ENCODE peak calls at places on chromosome 3, in five cellular contexts. One of them, this sample, is unnamed. For H3K9me3, the result is how much of the 10 kb centered on the place peaks cover.

GRCh38 chr3:50215529-50215928 is 10.5 kb downstream of the SLC38A3 start:
- DNase-seq in neuronal stem cell: no peak
- DNase-seq in heart right ventricle: no peak
- DNase-seq in left lung: no peak
- DNase-seq in H1: no peak
- DNase-seq in this sample: no peak

GRCh38 chr3:195754906-195755305 is 34.1 kb downstream of the MUC20 start:
- DNase-seq in neuronal stem cell: no peak
- DNase-seq in H1: no peak
- DNase-seq in heart right ventricle: no peak
- DNase-seq in left lung: peak
- DNase-seq in this sample: no peak

GRCh38 chr3:177602601-177603136 is 405.4 kb upstream of the TBL1XR1 start:
- DNase-seq in neuronal stem cell: no peak
- DNase-seq in H1: no peak
- DNase-seq in heart right ventricle: no peak
- DNase-seq in left lung: no peak
- DNase-seq in this sample: no peak

GRCh38 chr3:19994796-19995195 is 17.3 kb downstream of the PP2D1 start:
- DNase-seq in H1: no peak
- DNase-seq in heart right ventricle: no peak
- DNase-seq in left lung: no peak
- DNase-seq in neuronal stem cell: no peak
- DNase-seq in this sample: no peak

GRCh38 chr3:159865042-159865579 is 123.5 kb upstream of the IL12A start:
- DNase-seq in heart right ventricle: no peak
- DNase-seq in neuronal stem cell: no peak
- DNase-seq in H1: no peak
- DNase-seq in left lung: no peak
- DNase-seq in this sample: no peak

GRCh38 chr3:36653095-36653494 is 111.3 kb downstream of the DCLK3 start:
- DNase-seq in neuronal stem cell: no peak
- DNase-seq in H1: no peak
- DNase-seq in heart right ventricle: no peak
- DNase-seq in left lung: no peak
- DNase-seq in this sample: no peak

GRCh38 chr3:11618897-11619296 is 24.8 kb downstream of the VGLL4 start:
- DNase-seq in left lung: no peak
- DNase-seq in neuronal stem cell: no peak
- DNase-seq in H1: no peak
- DNase-seq in heart right ventricle: no peak
- DNase-seq in this sample: no peak

GRCh38 chr3:140859592-140860336 is 81.9 kb upstream of the SLC25A36 start:
- DNase-seq in neuronal stem cell: no peak
- DNase-seq in H1: no peak
- DNase-seq in heart right ventricle: no peak
- DNase-seq in left lung: no peak
- DNase-seq in this sample: no peak

GRCh38 chr3:46935168-46935858 is 41.2 kb downstream of the CCDC12 start:
- DNase-seq in neuronal stem cell: peak
- DNase-seq in H1: peak
- DNase-seq in heart right ventricle: peak
- DNase-seq in left lung: no peak
- DNase-seq in this sample: peak

GRCh38 chr3:16462679-16463078 is 50.8 kb downstream of the RFTN1 start:
- DNase-seq in heart right ventricle: no peak
- DNase-seq in H1: no peak
- DNase-seq in neuronal stem cell: no peak
- DNase-seq in left lung: no peak
- DNase-seq in this sample: no peak

GRCh38 chr3:111369953-111370352 is 172.0 kb upstream of the CD96 start:
- DNase-seq in H1: no peak
- DNase-seq in heart right ventricle: no peak
- DNase-seq in left lung: no peak
- DNase-seq in neuronal stem cell: no peak
- DNase-seq in this sample: no peak

GRCh38 chr3:72888546-72889309 is 882 bp downstream of the GXYLT2 start:
- DNase-seq in neuronal stem cell: peak
- DNase-seq in left lung: no peak
- DNase-seq in H1: peak
- DNase-seq in heart right ventricle: no peak
- DNase-seq in this sample: no peak

GRCh38 chr3:128294999-128295468 is 141.8 kb downstream of the EEFSEC start:
- DNase-seq in heart right ventricle: no peak
- DNase-seq in neuronal stem cell: no peak
- DNase-seq in H1: no peak
- DNase-seq in left lung: no peak
- DNase-seq in this sample: no peak

GRCh38 chr3:31596176-31596575 is 63.5 kb downstream of the STT3B start:
- DNase-seq in neuronal stem cell: no peak
- DNase-seq in heart right ventricle: no peak
- DNase-seq in H1: no peak
- DNase-seq in left lung: no peak
- DNase-seq in this sample: no peak

GRCh38 chr3:31600435-31600834 is 67.7 kb downstream of the STT3B start:
- DNase-seq in heart right ventricle: no peak
- DNase-seq in left lung: no peak
- DNase-seq in H1: no peak
- DNase-seq in neuronal stem cell: no peak
- DNase-seq in this sample: no peak
- H3K9me3 ChIP-seq in heart right ventricle: under half
- H3K9me3 ChIP-seq in left lung: under half
- H3K9me3 ChIP-seq in H1: under half
- H3K9me3 ChIP-seq in neuronal stem cell: under half
- H3K9me3 ChIP-seq in this sample: under half

DNA sequence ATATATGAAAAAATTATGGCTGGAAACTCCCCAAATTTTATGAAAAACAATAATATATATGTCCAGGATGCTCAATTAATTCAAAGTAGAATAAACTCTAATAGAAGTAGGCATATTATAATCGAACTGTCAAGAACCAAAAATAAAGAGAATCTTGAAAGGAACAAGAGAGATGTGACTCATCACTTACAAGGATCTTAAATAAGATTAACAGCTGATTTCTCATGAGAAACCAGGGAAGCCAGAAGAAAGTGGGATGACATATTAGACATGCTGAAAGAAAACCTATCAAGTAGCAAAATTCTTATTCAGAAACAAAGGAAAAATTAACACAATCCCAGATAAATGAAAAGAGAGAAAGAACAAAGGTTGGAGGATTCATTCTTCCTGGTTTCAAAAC is 66.8 kb downstream of the FAIM start:
- DNase-seq in heart right ventricle: no peak
- DNase-seq in H1: no peak
- DNase-seq in neuronal stem cell: no peak
- DNase-seq in left lung: no peak
- DNase-seq in this sample: no peak
- H3K9me3 ChIP-seq in heart right ventricle: under half
- H3K9me3 ChIP-seq in H1: under half
- H3K9me3 ChIP-seq in neuronal stem cell: under half
- H3K9me3 ChIP-seq in left lung: under half
- H3K9me3 ChIP-seq in this sample: under half

DNA sequence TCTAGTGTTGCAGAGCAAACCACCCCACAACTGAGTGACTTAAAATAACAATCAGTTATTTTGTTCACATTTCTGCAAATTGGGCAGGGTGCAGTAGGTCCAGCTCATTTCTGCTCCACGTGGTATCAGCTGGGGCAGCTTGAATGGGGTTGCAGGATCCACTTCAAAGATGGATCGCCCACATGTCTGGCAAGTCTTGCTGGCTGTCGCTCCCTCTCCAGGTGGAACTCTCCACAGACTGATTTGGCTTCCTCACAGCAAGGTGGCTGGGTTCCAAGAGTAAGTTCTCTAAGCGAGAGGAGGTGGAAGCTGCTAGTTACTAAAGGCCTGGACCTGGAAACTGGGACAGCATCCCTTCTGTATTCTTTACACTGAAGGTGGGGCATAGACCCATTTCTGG is 213.3 kb downstream of the SLC9A9 start:
- DNase-seq in left lung: no peak
- DNase-seq in H1: no peak
- DNase-seq in heart right ventricle: no peak
- DNase-seq in neuronal stem cell: no peak
- DNase-seq in this sample: no peak
- H3K9me3 ChIP-seq in left lung: under half
- H3K9me3 ChIP-seq in H1: under half
- H3K9me3 ChIP-seq in heart right ventricle: under half
- H3K9me3 ChIP-seq in neuronal stem cell: under half
- H3K9me3 ChIP-seq in this sample: under half

DNA sequence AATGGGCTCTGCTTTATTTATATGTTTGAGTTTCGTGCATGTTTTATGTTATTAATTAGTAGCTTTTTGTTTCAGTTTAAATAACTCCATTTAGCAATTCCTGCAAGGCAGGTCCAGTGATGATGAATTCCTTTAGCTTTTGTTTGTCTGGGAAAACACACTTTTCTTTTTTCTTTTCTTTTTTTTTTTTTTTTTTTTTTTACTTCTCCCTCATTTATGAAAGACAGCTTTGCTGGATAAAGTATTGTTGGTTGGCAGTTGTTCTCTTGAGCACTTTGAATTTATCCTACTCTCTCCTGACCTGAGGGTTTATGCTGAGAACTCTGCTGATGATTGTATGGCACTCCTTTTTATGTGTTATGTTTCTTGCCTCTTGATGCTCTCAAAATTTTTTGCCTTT is 35.7 kb downstream of the TMEM39A start:
- DNase-seq in H1: no peak
- DNase-seq in neuronal stem cell: peak
- DNase-seq in left lung: no peak
- DNase-seq in heart right ventricle: no peak
- DNase-seq in this sample: no peak
- H3K9me3 ChIP-seq in H1: under half
- H3K9me3 ChIP-seq in neuronal stem cell: under half
- H3K9me3 ChIP-seq in left lung: under half
- H3K9me3 ChIP-seq in heart right ventricle: half or more
- H3K9me3 ChIP-seq in this sample: under half

DNA sequence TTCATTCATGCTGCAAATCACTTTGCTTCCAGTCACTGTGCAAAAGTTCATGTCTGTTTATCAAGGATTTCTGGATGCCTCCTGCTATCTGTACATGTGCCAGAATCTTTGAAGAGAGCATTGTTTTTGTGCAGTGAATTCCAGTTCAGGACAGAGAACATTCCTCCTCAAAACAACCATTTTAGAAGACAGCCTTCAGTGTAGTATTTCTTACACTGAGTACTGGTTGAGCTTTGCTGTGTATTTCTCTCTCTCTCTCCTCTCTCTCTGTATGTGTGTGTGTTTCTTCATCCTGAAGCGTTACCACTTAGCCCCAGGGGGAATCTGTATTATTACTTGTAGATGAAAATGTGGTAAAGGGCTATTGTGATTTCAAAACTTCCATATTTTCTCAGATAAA is 123.8 kb upstream of the CHL1 start:
- DNase-seq in heart right ventricle: no peak
- DNase-seq in H1: no peak
- DNase-seq in neuronal stem cell: no peak
- DNase-seq in left lung: no peak
- DNase-seq in this sample: no peak
- H3K9me3 ChIP-seq in heart right ventricle: under half
- H3K9me3 ChIP-seq in H1: under half
- H3K9me3 ChIP-seq in neuronal stem cell: under half
- H3K9me3 ChIP-seq in left lung: under half
- H3K9me3 ChIP-seq in this sample: under half

GRCh38 chr3:166660962-166661361 is 719.1 kb downstream of the ZBBX start:
- DNase-seq in neuronal stem cell: no peak
- DNase-seq in left lung: no peak
- DNase-seq in H1: no peak
- DNase-seq in heart right ventricle: no peak
- DNase-seq in this sample: no peak

GRCh38 chr3:166663194-166663593 is 716.9 kb downstream of the ZBBX start:
- DNase-seq in heart right ventricle: no peak
- DNase-seq in neuronal stem cell: no peak
- DNase-seq in H1: no peak
- DNase-seq in left lung: no peak
- DNase-seq in this sample: no peak

DNA sequence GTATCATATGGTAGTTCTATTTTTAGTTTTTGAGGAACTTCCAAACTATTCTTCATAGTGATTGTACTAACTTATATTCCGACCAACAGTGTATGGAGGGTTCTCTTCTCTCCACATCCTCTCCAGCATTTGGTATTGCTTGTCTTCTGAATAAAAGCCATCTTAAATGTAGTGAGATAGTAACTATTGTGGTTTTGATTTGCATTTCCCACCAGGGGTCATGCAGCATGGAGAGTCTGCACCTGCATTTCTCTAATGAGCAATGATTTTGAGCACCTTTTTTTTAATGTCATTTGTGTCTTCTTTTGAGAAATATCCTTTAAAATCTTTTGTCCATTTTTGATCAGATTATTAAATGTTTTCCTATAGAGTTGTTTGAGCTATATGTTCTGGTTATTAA is 718.5 kb downstream of the ZBBX start:
- DNase-seq in neuronal stem cell: no peak
- DNase-seq in left lung: no peak
- DNase-seq in heart right ventricle: no peak
- DNase-seq in H1: no peak
- DNase-seq in this sample: no peak
- H3K9me3 ChIP-seq in neuronal stem cell: under half
- H3K9me3 ChIP-seq in left lung: under half
- H3K9me3 ChIP-seq in heart right ventricle: half or more
- H3K9me3 ChIP-seq in H1: under half
- H3K9me3 ChIP-seq in this sample: under half

GRCh38 chr3:1093216-1093615 is 392 bp downstream of the CNTN6 start:
- DNase-seq in heart right ventricle: no peak
- DNase-seq in neuronal stem cell: no peak
- DNase-seq in H1: no peak
- DNase-seq in left lung: no peak
- DNase-seq in this sample: no peak
- H3K9me3 ChIP-seq in heart right ventricle: under half
- H3K9me3 ChIP-seq in neuronal stem cell: under half
- H3K9me3 ChIP-seq in H1: under half
- H3K9me3 ChIP-seq in left lung: under half
- H3K9me3 ChIP-seq in this sample: under half

DNA sequence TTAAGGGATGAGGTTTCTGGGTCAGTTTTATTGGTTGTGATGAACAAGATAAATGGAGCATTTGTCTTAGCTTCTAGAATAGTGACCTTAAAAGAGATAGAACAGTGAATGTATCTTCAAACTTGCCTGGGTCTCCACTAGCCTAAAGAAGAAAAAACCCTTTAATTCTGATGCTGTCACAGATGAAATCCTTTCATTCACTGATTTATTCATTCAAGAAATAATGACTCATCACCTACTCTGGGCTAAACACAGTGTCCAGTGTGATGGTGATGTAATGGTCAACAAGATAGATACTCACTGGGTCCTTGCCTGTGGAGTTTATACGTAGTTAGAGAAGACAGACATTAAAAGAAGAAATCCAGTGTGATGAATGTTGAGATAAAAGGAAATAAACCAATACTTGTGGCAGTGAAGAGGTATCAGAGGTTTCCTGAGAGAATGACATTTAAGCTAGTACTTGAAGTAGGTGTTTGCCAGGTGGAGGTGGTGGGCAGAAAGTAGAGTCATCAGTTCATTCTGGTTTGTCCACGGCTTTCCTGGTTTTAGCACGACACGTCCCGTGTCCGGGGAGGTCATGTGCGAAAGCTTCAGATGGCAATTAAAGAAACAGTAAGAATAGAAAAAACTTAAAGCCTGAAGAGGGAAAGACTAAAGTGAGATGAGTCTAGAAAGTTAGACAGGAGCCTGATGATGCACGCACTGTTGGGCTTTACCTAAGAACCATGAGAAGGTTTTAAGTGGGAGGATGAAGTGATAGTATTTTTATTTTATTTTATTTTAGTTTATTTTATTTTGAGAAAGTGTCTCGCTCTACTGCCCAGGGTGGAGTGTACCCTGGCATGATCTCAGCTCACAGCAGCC is 18.5 kb downstream of the PAK2 start:
- DNase-seq in H1: no peak
- DNase-seq in heart right ventricle: no peak
- DNase-seq in neuronal stem cell: no peak
- DNase-seq in left lung: no peak
- DNase-seq in this sample: no peak
- H3K9me3 ChIP-seq in H1: under half
- H3K9me3 ChIP-seq in heart right ventricle: under half
- H3K9me3 ChIP-seq in neuronal stem cell: under half
- H3K9me3 ChIP-seq in left lung: under half
- H3K9me3 ChIP-seq in this sample: under half

This sample was measured in adrenal gland.